ENCODE peak calls at places on chromosomes 5 and 9, in nine cellular contexts. X, M, S, J, V, G, K, F and Z are unnamed samples.

GRCh38 chr9:36148652-36149051 is 12.1 kb downstream of the GLIPR2 start:
- DNase-seq in X (peak; percentile 96), M (peak; percentile 99), V (peak; percentile 88), G (no peak), S (peak; percentile 88), K (peak; percentile 70), F (peak; percentile 53), J (peak; percentile 98), Z (peak; percentile 85)

GRCh38 chr5:109561447-109561846 is 128.3 kb upstream of the MAN2A1 start:
- DNase-seq in X (no peak), V (no peak), F (no peak), G (no peak), J (no peak), M (no peak), K (no peak), S (no peak), Z (no peak)

GRCh38 chr5:138762110-138762509 is 8.9 kb downstream of the CTNNA1 start:
- DNase-seq in M (no peak), F (no peak), G (no peak), K (no peak), S (no peak), V (no peak), J (no peak), X (no peak), Z (no peak)

GRCh38 chr5:62284946-62285891 is 20.8 kb upstream of the KIF2A start:
- DNase-seq in F (no peak), K (no peak), S (peak; percentile 81), J (no peak), G (no peak), V (no peak), X (no peak), M (no peak), Z (no peak)

GRCh38 chr9:138067594-138068367 is 190.2 kb downstream of the CACNA1B start:
- DNase-seq in M (peak; percentile 5), K (no peak), J (no peak), G (peak; percentile 1), S (peak; percentile 6), F (no peak), X (no peak), V (no peak), Z (no peak)

GRCh38 chr9:92055624-92056023 is 59.6 kb downstream of the SPTLC1 start:
- DNase-seq in J (no peak), V (no peak), F (no peak), M (no peak), G (no peak), X (no peak), K (no peak), S (no peak), Z (no peak)

GRCh38 chr9:107388890-107389289 is 100.7 kb downstream of the KLF4 start:
- DNase-seq in M (no peak), S (no peak), K (no peak), J (peak; percentile 3), X (no peak), G (no peak), F (no peak), V (no peak), Z (no peak)

GRCh38 chr5:174542037-174542436 is 182.3 kb upstream of the MSX2 start:
- DNase-seq in X (no peak), S (no peak), F (no peak), J (no peak), V (no peak), G (no peak), M (no peak), K (no peak), Z (no peak)

GRCh38 chr9:136132500-136133050 is 13.9 kb upstream of the TMEM250 start:
- DNase-seq in K (no peak), F (no peak), S (no peak), J (no peak), X (no peak), G (no peak), M (no peak), V (no peak), Z (no peak)

GRCh38 chr9:29325855-29326254 is 1752.6 kb upstream of the C9orf72 start:
- DNase-seq in M (no peak), X (no peak), G (no peak), K (no peak), J (no peak), F (no peak), S (no peak), V (no peak), Z (no peak)

GRCh38 chr5:177421046-177421798 is 5.3 kb upstream of the GRK6 start:
- DNase-seq in F (no peak), J (no peak), G (no peak), V (no peak), X (no peak), S (no peak), K (no peak), M (no peak), Z (no peak)

GRCh38 chr9:17744786-17745185 is 165.9 kb downstream of the SH3GL2 start:
- DNase-seq in J (peak; percentile 21), S (no peak), M (no peak), V (peak; percentile 23), K (no peak), X (no peak), G (no peak), F (no peak), Z (no peak)

GRCh38 chr9:114372971-114373591 is 14.7 kb downstream of the AKNA start:
- DNase-seq in K (peak; percentile 78), M (no peak), G (peak; percentile 78), V (peak; percentile 75), F (peak; percentile 83), S (peak; percentile 85), J (no peak), X (no peak), Z (peak; percentile 17)

GRCh38 chr5:51389326-51389581 is 6.0 kb downstream of the ISL1 start:
- DNase-seq in K (no peak), M (no peak), V (no peak), G (no peak), X (no peak), S (no peak), J (no peak), F (no peak), Z (no peak)

GRCh38 chr9:98870782-98871455 is 63.4 kb downstream of the GALNT12 start:
- DNase-seq in X (no peak), S (no peak), J (no peak), F (no peak), G (no peak), V (no peak), M (no peak), K (no peak), Z (no peak)

GRCh38 chr5:1723957-1724821 is 75.4 kb downstream of the MRPL36 start:
- DNase-seq in G (no peak), S (peak; percentile 10), M (no peak), K (no peak), V (no peak), X (no peak), F (no peak), J (no peak), Z (no peak)